ENCODE peak calls at places on chromosomes 16 and 17, in ten cellular contexts. Z is Caco-2; C is AG04450; Y is adrenal gland; H is right lobe of liver; B is lower leg skin; D is GM23338; J is Calu3; N is PC-3; E is CD8-positive, alpha-beta T cell. V is an unnamed sample.

GRCh38 chr17:17467720-17468119 is 9.1 kb upstream of the MED9 start:
- DNase-seq in Y (peak), E (no peak), J (no peak), N (peak), B (no peak), H (no peak), D (no peak), C (no peak), Z (no peak), V (peak)

GRCh38 chr16:23020084-23020483 is 129.2 kb downstream of the USP31 start:
- DNase-seq in N (no peak), J (no peak), H (no peak), D (no peak), Y (no peak), C (no peak), Z (no peak), B (peak), E (no peak), V (no peak)

GRCh38 chr16:86672215-86672863 is 94.0 kb downstream of the FOXL1 start:
- DNase-seq in H (no peak), N (no peak), E (no peak), B (peak), J (no peak), D (no peak), Y (no peak), Z (no peak), C (no peak), V (no peak)

GRCh38 chr17:43372273-43372911 is 26.4 kb upstream of the ARL4D start:
- DNase-seq in H (no peak), B (no peak), J (no peak), Z (peak), N (no peak), D (no peak), Y (no peak), C (no peak), E (no peak), V (no peak)

GRCh38 chr16:16062023-16062932 is 112.9 kb downstream of the ABCC1 start:
- DNase-seq in C (no peak), E (peak), D (peak), J (no peak), N (no peak), B (no peak), Z (no peak), H (no peak), Y (no peak), V (no peak)

GRCh38 chr17:72580321-72581127 is 459.7 kb downstream of the SOX9 start:
- DNase-seq in C (no peak), E (no peak), Z (peak), D (no peak), J (no peak), H (no peak), B (no peak), Y (no peak), N (peak), V (no peak)

GRCh38 chr17:63250830-63251229 is 195.3 kb downstream of the CYB561 start:
- DNase-seq in Z (no peak), Y (no peak), H (no peak), J (no peak), E (no peak), B (no peak), C (no peak), N (no peak), D (no peak), V (no peak)

GRCh38 chr16:57987441-57988177 is 12.9 kb downstream of the ZNF319 start:
- DNase-seq in C (no peak), H (peak), Z (peak), E (no peak), J (no peak), Y (no peak), N (no peak), B (no peak), D (no peak), V (peak)

GRCh38 chr16:89586853-89587252 is 11.3 kb downstream of the CPNE7 start:
- DNase-seq in C (no peak), N (no peak), J (no peak), Y (no peak), E (no peak), H (no peak), D (no peak), B (no peak), Z (no peak), V (peak)

GRCh38 chr16:2388139-2388874 is 40.9 kb upstream of the CCNF start:
- DNase-seq in D (no peak), J (no peak), H (no peak), N (no peak), Y (no peak), C (no peak), E (no peak), B (no peak), Z (no peak), V (no peak)

GRCh38 chr16:57639172-57639571 is 10.7 kb downstream of the ADGRG1 start:
- DNase-seq in Y (no peak), B (no peak), J (no peak), D (peak), C (no peak), H (peak), E (peak), Z (no peak), N (no peak), V (peak)

GRCh38 chr16:48409839-48410610 is 24.8 kb upstream of the SIAH1 start:
- DNase-seq in H (peak), J (peak), E (no peak), Y (peak), Z (peak), N (peak), D (no peak), B (no peak), C (peak), V (no peak)

GRCh38 chr17:17495448-17496188 is 577 bp downstream of the RASD1 start:
- DNase-seq in J (no peak), Y (peak), C (no peak), B (peak), D (peak), Z (no peak), E (peak), H (no peak), N (peak), V (no peak)

GRCh38 chr16:77041468-77041867 is 149.5 kb upstream of the MON1B start:
- DNase-seq in E (no peak), B (no peak), N (no peak), C (no peak), H (no peak), Y (no peak), J (no peak), Z (no peak), D (no peak), V (no peak)

GRCh38 chr16:77037696-77038347 is 153.2 kb upstream of the MON1B start:
- DNase-seq in Z (no peak), B (no peak), D (peak), C (no peak), N (no peak), J (no peak), Y (no peak), H (no peak), E (no peak), V (no peak)

GRCh38 chr16:77043076-77043475 is 147.9 kb upstream of the MON1B start:
- DNase-seq in N (peak), B (no peak), C (no peak), H (no peak), J (peak), Z (no peak), E (no peak), Y (peak), D (peak), V (no peak)
- TF ChIP-seq CTCF in N (peak), B (no peak), C (peak), H (peak), J (peak), Z (peak), E (no peak), Y (peak), D (peak), V (peak)

GRCh38 chr16:85027349-85027967 is at the start of gene KIAA0513:
- DNase-seq in J (peak), N (peak), B (peak), D (peak), C (peak), E (peak), Z (peak), H (peak), Y (peak), V (peak)
- TF ChIP-seq CTCF in J (no peak), N (no peak), B (no peak), D (peak), C (peak), E (no peak), Z (peak), H (peak), Y (no peak), V (no peak)

GRCh38 chr16:78982344-78982743 is 618.2 kb downstream of the MAF start:
- DNase-seq in B (no peak), Y (no peak), Z (no peak), E (no peak), N (no peak), D (no peak), J (no peak), H (no peak), C (no peak), V (no peak)
- TF ChIP-seq CTCF in B (no peak), Y (no peak), Z (no peak), E (no peak), N (no peak), D (no peak), J (no peak), H (no peak), C (no peak), V (no peak)

DNA sequence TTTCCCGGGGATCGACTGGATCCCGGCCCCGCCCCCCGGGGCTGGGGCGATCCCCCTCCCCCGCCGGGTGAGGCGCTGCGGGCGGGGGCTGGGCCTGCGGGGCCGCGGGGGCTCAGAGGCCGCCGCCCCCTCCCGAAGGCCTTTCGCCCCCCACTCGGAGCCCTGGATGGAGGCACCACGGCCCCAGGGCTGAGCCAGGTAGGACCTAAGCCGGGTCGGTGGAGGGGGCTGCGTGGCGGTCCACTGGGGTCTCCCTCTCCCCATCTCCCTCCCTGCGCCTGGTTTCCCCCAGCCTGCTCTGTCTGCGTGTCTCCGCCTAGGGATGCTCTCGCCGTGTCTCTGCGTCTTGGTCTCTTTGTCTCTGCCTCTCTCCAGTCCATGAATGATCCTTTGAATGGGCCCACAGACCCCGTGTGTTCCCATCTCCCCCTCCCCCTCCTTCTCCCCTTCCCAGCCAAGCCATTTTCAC is 1.6 kb upstream of the TMEM256 start:
- DNase-seq in J (no peak), H (no peak), N (no peak), E (no peak), Z (no peak), D (peak), C (no peak), Y (no peak), B (no peak), V (peak)
- TF ChIP-seq CTCF in J (no peak), H (no peak), N (no peak), E (no peak), Z (no peak), D (no peak), C (no peak), Y (no peak), B (no peak), V (no peak)

GRCh38 chr17:4786516-4786915 is 352 bp upstream of the VMO1 start:
- DNase-seq in Z (no peak), J (no peak), Y (no peak), N (no peak), H (no peak), D (no peak), C (no peak), E (no peak), B (no peak), V (no peak)

GRCh38 chr17:4788159-4788806 is 481 bp upstream of the GLTPD2 start:
- DNase-seq in D (peak), H (no peak), E (no peak), C (no peak), N (no peak), J (no peak), Y (no peak), Z (no peak), B (no peak), V (no peak)

GRCh38 chr17:4782652-4783051 is 3.5 kb downstream of the VMO1 start:
- DNase-seq in C (no peak), D (peak), Y (no peak), B (no peak), E (no peak), Z (no peak), N (no peak), H (no peak), J (no peak), V (no peak)

GRCh38 chr17:4786111-4786491 is at the start of gene VMO1:
- DNase-seq in B (peak), E (no peak), D (peak), J (no peak), N (peak), C (no peak), H (peak), Z (no peak), Y (no peak), V (peak)

GRCh38 chr17:4785311-4786110 is 653 bp downstream of the VMO1 start:
- DNase-seq in D (no peak), J (no peak), Y (no peak), H (no peak), B (no peak), Z (no peak), C (no peak), E (peak), N (no peak), V (no peak)
- TF ChIP-seq CTCF in D (no peak), J (no peak), Y (no peak), H (no peak), B (no peak), Z (no peak), C (no peak), E (no peak), N (no peak), V (no peak)

GRCh38 chr17:75270218-75270965 is 639 bp downstream of the MIF4GD start:
- DNase-seq in B (peak), C (no peak), J (peak), D (peak), Z (peak), Y (peak), H (peak), E (peak), N (peak), V (peak)
- TF ChIP-seq CTCF in B (no peak), C (peak), J (peak), D (peak), Z (peak), Y (no peak), H (peak), E (no peak), N (peak), V (no peak)